ENCODE peak calls at places on chromosomes 12 and 14, in five cellular contexts. G is OCI-LY7, O is left ventricle myocardium inferior, H is sigmoid colon, L is ovary. B is an unnamed sample.

GRCh38 chr12:115953450-115953849 is 324.0 kb downstream of the MED13L start:
- DNase-seq in H (no peak), L (no peak), O (no peak), G (no peak), B (no peak)

GRCh38 chr12:125586441-125586840 is 521.2 kb downstream of the AACS start:
- DNase-seq in H (no peak), G (no peak), L (no peak), O (no peak), B (no peak)

GRCh38 chr12:112151766-112152541 is 26.6 kb downstream of the TRAFD1 start:
- DNase-seq in O (no peak), H (no peak), L (no peak), G (no peak), B (no peak)

GRCh38 chr12:115543269-115543668 is 734.2 kb downstream of the MED13L start:
- DNase-seq in H (no peak), O (no peak), L (no peak), G (no peak), B (no peak)

GRCh38 chr14:60195179-60195810 is 30.1 kb upstream of the DHRS7 start:
- DNase-seq in G (peak; percentile 67), H (no peak), L (no peak), O (no peak), B (no peak)

GRCh38 chr14:100065161-100065871 is at the start of gene EVL:
- DNase-seq in H (no peak), O (peak; percentile 35), G (peak; percentile 86), L (no peak), B (no peak)

GRCh38 chr14:63993992-63994391 is 141.2 kb downstream of the SYNE2 start:
- DNase-seq in L (no peak), G (peak; percentile 25), O (no peak), H (no peak), B (no peak)

GRCh38 chr12:1056390-1056789 is 65.4 kb downstream of the ERC1 start:
- DNase-seq in G (no peak), O (no peak), L (no peak), H (no peak), B (no peak)

GRCh38 chr14:52369305-52369781 is 55.2 kb downstream of the PTGER2 start:
- DNase-seq in L (peak; percentile 44), H (no peak), O (no peak), G (no peak), B (no peak)

GRCh38 chr14:99214701-99215100 is 57.3 kb downstream of the BCL11B start:
- DNase-seq in G (no peak), O (no peak), H (no peak), L (no peak), B (no peak)

GRCh38 chr12:50261654-50262053 is 21.7 kb downstream of the LIMA1 start:
- DNase-seq in G (no peak), H (no peak), O (no peak), L (no peak), B (no peak)

GRCh38 chr12:120222288-120222832 is 21.4 kb upstream of the RPLP0 start:
- DNase-seq in O (no peak), H (no peak), G (no peak), L (no peak), B (no peak)

GRCh38 chr14:57314690-57315089 is 45.9 kb downstream of the AP5M1 start:
- DNase-seq in G (no peak), L (no peak), H (no peak), O (no peak), B (no peak)

GRCh38 chr12:93825926-93826599 is 148.9 kb downstream of the CRADD start:
- DNase-seq in H (no peak), L (no peak), G (no peak), O (no peak), B (no peak)

GRCh38 chr12:24991209-24992049 is 42.5 kb upstream of the BCAT1 start:
- DNase-seq in G (peak; percentile 90), H (no peak), L (no peak), O (no peak), B (no peak)

GRCh38 chr14:103067231-103067954 is 10.0 kb upstream of the CDC42BPB start:
- DNase-seq in H (peak; percentile 68), O (no peak), G (no peak), L (no peak), B (no peak)

GRCh38 chr14:93007225-93007997 is 84.5 kb downstream of the CHGA start:
- DNase-seq in H (peak; percentile 86), L (no peak), G (peak; percentile 49), O (no peak), B (peak; percentile 59)

GRCh38 chr12:56469007-56469930 is 891 bp downstream of the SPRYD4 start:
- DNase-seq in O (no peak), G (peak; percentile 26), L (peak; percentile 51), H (peak; percentile 69), B (no peak)

GRCh38 chr14:23174266-23174665 is 9.2 kb downstream of the SLC7A8 start:
- DNase-seq in H (no peak), O (no peak), G (no peak), L (no peak), B (no peak)

GRCh38 chr12:91704446-91704845 is 441.2 kb downstream of the BTG1 start:
- DNase-seq in G (no peak), H (no peak), L (no peak), O (no peak), B (no peak)

GRCh38 chr12:50275545-50275944 is 7.8 kb downstream of the LIMA1 start:
- DNase-seq in H (no peak), O (peak; percentile 38), L (no peak), G (no peak), B (no peak)

GRCh38 chr14:72514660-72515025 is 379.3 kb downstream of the DPF3 start:
- DNase-seq in O (no peak), L (no peak), G (no peak), H (no peak), B (no peak)

GRCh38 chr14:72513994-72514659 is 379.8 kb downstream of the DPF3 start:
- DNase-seq in G (peak; percentile 47), H (no peak), O (no peak), L (no peak), B (no peak)

GRCh38 chr14:72516936-72517408 is 376.9 kb downstream of the DPF3 start:
- DNase-seq in L (peak; percentile 82), G (peak; percentile 71), O (peak; percentile 42), H (no peak), B (no peak)

GRCh38 chr14:72517736-72518135 is 376.2 kb downstream of the DPF3 start:
- DNase-seq in L (no peak), H (no peak), O (no peak), G (no peak), B (no peak)

GRCh38 chr14:72515779-72516770 is 377.8 kb downstream of the DPF3 start:
- DNase-seq in O (no peak), G (no peak), H (no peak), L (peak; percentile 47), B (no peak)
- TF ChIP-seq CTCF in O (peak; percentile 7), G (no peak), H (no peak), L (no peak), B (no peak)

GRCh38 chr12:106976668-106977067 is 10.3 kb downstream of the MTERF2 start:
- DNase-seq in O (no peak), L (no peak), G (no peak), H (no peak), B (no peak)
- H3K4me1 ChIP-seq in O (peaks cover 87% of the 10 kb centered on the region), L (peaks cover 4% of the 10 kb centered on the region), G (peaks cover 21% of the 10 kb centered on the region), H (no peaks in the 10 kb centered on the region), B (peaks cover 72% of the 10 kb centered on the region)

DNA sequence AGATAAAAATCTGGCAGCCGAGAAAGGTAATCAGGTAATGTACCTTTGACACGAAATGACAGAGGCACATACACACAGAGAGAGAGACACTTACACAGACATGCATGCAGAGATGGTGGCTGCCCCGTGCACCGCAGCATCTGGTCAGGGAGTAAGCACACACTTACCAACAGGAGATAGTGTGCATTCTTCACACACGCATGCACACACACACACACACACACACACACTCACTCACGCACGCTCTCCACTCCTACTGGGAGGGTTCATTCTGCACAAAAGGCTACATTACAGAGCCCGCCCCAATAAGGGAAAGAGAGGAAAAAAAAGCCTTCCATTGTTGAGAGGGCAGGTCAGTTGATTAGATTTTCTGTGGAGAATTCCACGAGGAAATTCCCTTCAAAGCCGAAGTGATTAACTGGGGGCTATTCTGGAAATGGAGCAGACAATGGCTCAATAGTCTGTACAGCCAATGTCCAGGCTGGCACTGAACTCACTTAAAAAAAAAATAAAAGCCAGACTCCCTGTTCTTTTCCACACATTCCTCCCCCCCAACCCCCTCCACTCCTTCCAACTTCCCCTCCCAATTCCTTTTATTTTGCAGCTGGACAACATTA is 1.4 kb upstream of the SOX5 start:
- DNase-seq in O (no peak), L (peak; percentile 40), G (no peak), H (no peak), B (no peak)
- H3K27ac ChIP-seq in O (peak overlapping the region; percentile 20), L (no peak overlapping the region), G (no peak overlapping the region), H (peak overlapping the region; percentile 13), B (no peak overlapping the region)

GRCh38 chr14:76420827-76421226 is 44.9 kb downstream of the ESRRB start:
- DNase-seq in L (no peak), H (no peak), G (no peak), O (no peak), B (no peak)

GRCh38 chr14:76423534-76423933 is 47.6 kb downstream of the ESRRB start:
- DNase-seq in H (no peak), O (no peak), G (no peak), L (no peak), B (no peak)

GRCh38 chr14:76422662-76423061 is 46.7 kb downstream of the ESRRB start:
- DNase-seq in G (no peak), H (no peak), O (no peak), L (no peak), B (no peak)

GRCh38 chr14:76421662-76422061 is 45.7 kb downstream of the ESRRB start:
- DNase-seq in L (no peak), O (no peak), G (no peak), H (no peak), B (no peak)

GRCh38 chr14:76419399-76419798 is 43.5 kb downstream of the ESRRB start:
- DNase-seq in G (no peak), H (no peak), L (no peak), O (no peak), B (no peak)
- TF ChIP-seq CTCF in G (no peak), H (no peak), L (no peak), O (no peak), B (no peak)

DNA sequence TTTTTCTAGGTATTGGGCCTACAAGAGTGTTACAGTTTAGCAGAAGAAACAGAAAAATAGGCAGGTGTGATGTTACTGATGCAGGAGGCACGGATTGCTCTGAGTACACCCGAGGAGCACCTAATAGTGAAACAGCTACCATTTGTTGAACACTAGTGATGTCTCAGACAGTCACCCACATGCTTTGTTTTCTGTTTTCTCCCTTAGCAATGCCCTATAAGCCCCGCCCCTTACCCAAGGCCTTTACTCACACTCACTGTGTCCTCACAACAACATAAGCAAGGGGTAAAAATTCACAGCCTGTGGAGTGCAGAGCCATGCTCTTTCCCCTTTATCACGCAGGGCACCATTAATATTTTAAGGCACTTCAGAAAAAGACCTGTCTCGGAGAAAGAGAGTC is 25.7 kb downstream of the MAPK1IP1L start:
- DNase-seq in G (no peak), H (no peak), L (no peak), O (no peak), B (no peak)
- H3K4me1 ChIP-seq in G (peaks cover 21% of the 10 kb centered on the region), H (no peaks in the 10 kb centered on the region), L (no peaks in the 10 kb centered on the region), O (peaks cover 36% of the 10 kb centered on the region), B (peaks cover 13% of the 10 kb centered on the region)

GRCh38 chr12:6450091-6450868 is 1.6 kb upstream of the TAPBPL start:
- DNase-seq in O (no peak), H (no peak), L (no peak), G (no peak), B (no peak)
- H3K27ac ChIP-seq in O (peak overlapping the region; percentile 99), H (peak overlapping the region; percentile 92), L (peak overlapping the region; percentile 94), G (peak overlapping the region; percentile 81), B (peak overlapping the region; percentile 87)

B was measured in thoracic aorta.